ENCODE peak calls at places on chromosomes 5 and 9, in seven cellular contexts. One of them, this sample, is unnamed.

GRCh38 chr9:86047361-86047760 is 52.0 kb downstream of the GOLM1 start:
- DNase-seq in astrocyte of the spinal cord: no peak
- DNase-seq in heart right ventricle: no peak
- DNase-seq in DMS153: no peak
- DNase-seq in activated naive CD4-positive, alpha-beta T cell treated with anti-CD3 and anti-CD28 coated beads for 36 hours: no peak
- DNase-seq in cardiac muscle cell: no peak
- DNase-seq in mucosa of gallbladder: no peak
- DNase-seq in this sample: no peak

GRCh38 chr5:14326035-14326909 is 183.1 kb downstream of the TRIO start:
- DNase-seq in astrocyte of the spinal cord: no peak
- DNase-seq in heart right ventricle: no peak
- DNase-seq in DMS153: no peak
- DNase-seq in activated naive CD4-positive, alpha-beta T cell treated with anti-CD3 and anti-CD28 coated beads for 36 hours: no peak
- DNase-seq in cardiac muscle cell: peak
- DNase-seq in mucosa of gallbladder: no peak
- DNase-seq in this sample: peak

GRCh38 chr9:129323999-129324553 is 146.0 kb upstream of the IER5L start:
- DNase-seq in astrocyte of the spinal cord: no peak
- DNase-seq in heart right ventricle: no peak
- DNase-seq in DMS153: no peak
- DNase-seq in activated naive CD4-positive, alpha-beta T cell treated with anti-CD3 and anti-CD28 coated beads for 36 hours: peak
- DNase-seq in cardiac muscle cell: no peak
- DNase-seq in mucosa of gallbladder: no peak
- DNase-seq in this sample: no peak

GRCh38 chr5:79535477-79536192 is 21.7 kb upstream of the HOMER1 start:
- DNase-seq in astrocyte of the spinal cord: no peak
- DNase-seq in heart right ventricle: no peak
- DNase-seq in DMS153: no peak
- DNase-seq in activated naive CD4-positive, alpha-beta T cell treated with anti-CD3 and anti-CD28 coated beads for 36 hours: no peak
- DNase-seq in cardiac muscle cell: no peak
- DNase-seq in mucosa of gallbladder: no peak
- DNase-seq in this sample: no peak

GRCh38 chr5:180135967-180136641 is 64.5 kb upstream of the RNF130 start:
- DNase-seq in astrocyte of the spinal cord: no peak
- DNase-seq in heart right ventricle: no peak
- DNase-seq in DMS153: no peak
- DNase-seq in activated naive CD4-positive, alpha-beta T cell treated with anti-CD3 and anti-CD28 coated beads for 36 hours: no peak
- DNase-seq in cardiac muscle cell: no peak
- DNase-seq in mucosa of gallbladder: no peak
- DNase-seq in this sample: no peak

GRCh38 chr5:65961644-65962043 is 35.3 kb downstream of the ERBIN start:
- DNase-seq in astrocyte of the spinal cord: peak
- DNase-seq in heart right ventricle: no peak
- DNase-seq in DMS153: no peak
- DNase-seq in activated naive CD4-positive, alpha-beta T cell treated with anti-CD3 and anti-CD28 coated beads for 36 hours: peak
- DNase-seq in cardiac muscle cell: no peak
- DNase-seq in mucosa of gallbladder: no peak
- DNase-seq in this sample: peak

GRCh38 chr9:116939605-116940004 is 252.5 kb downstream of the TRIM32 start:
- DNase-seq in astrocyte of the spinal cord: peak
- DNase-seq in heart right ventricle: no peak
- DNase-seq in DMS153: no peak
- DNase-seq in activated naive CD4-positive, alpha-beta T cell treated with anti-CD3 and anti-CD28 coated beads for 36 hours: no peak
- DNase-seq in cardiac muscle cell: no peak
- DNase-seq in mucosa of gallbladder: no peak
- DNase-seq in this sample: no peak

GRCh38 chr9:115520626-115521025 is 402.7 kb upstream of the TNC start:
- DNase-seq in astrocyte of the spinal cord: peak
- DNase-seq in heart right ventricle: no peak
- DNase-seq in DMS153: no peak
- DNase-seq in activated naive CD4-positive, alpha-beta T cell treated with anti-CD3 and anti-CD28 coated beads for 36 hours: no peak
- DNase-seq in cardiac muscle cell: no peak
- DNase-seq in mucosa of gallbladder: no peak
- DNase-seq in this sample: no peak

GRCh38 chr5:134845335-134845851 is 375 bp upstream of the C5orf24 start:
- DNase-seq in astrocyte of the spinal cord: no peak
- DNase-seq in heart right ventricle: peak
- DNase-seq in DMS153: no peak
- DNase-seq in activated naive CD4-positive, alpha-beta T cell treated with anti-CD3 and anti-CD28 coated beads for 36 hours: no peak
- DNase-seq in cardiac muscle cell: no peak
- DNase-seq in mucosa of gallbladder: no peak
- DNase-seq in this sample: peak

GRCh38 chr5:130061746-130062145 is 157.5 kb downstream of the CHSY3 start:
- DNase-seq in astrocyte of the spinal cord: no peak
- DNase-seq in heart right ventricle: no peak
- DNase-seq in DMS153: no peak
- DNase-seq in activated naive CD4-positive, alpha-beta T cell treated with anti-CD3 and anti-CD28 coated beads for 36 hours: no peak
- DNase-seq in cardiac muscle cell: no peak
- DNase-seq in mucosa of gallbladder: no peak
- DNase-seq in this sample: no peak

GRCh38 chr5:65113766-65114165 is 345.0 kb downstream of the CWC27 start:
- DNase-seq in astrocyte of the spinal cord: no peak
- DNase-seq in heart right ventricle: no peak
- DNase-seq in DMS153: no peak
- DNase-seq in activated naive CD4-positive, alpha-beta T cell treated with anti-CD3 and anti-CD28 coated beads for 36 hours: no peak
- DNase-seq in cardiac muscle cell: no peak
- DNase-seq in mucosa of gallbladder: no peak
- DNase-seq in this sample: no peak

GRCh38 chr9:130120832-130121231 is 51.4 kb upstream of the NCS1 start:
- DNase-seq in astrocyte of the spinal cord: no peak
- DNase-seq in heart right ventricle: no peak
- DNase-seq in DMS153: no peak
- DNase-seq in activated naive CD4-positive, alpha-beta T cell treated with anti-CD3 and anti-CD28 coated beads for 36 hours: no peak
- DNase-seq in cardiac muscle cell: no peak
- DNase-seq in mucosa of gallbladder: no peak
- DNase-seq in this sample: no peak

GRCh38 chr5:168291281-168291960 is at the start of gene WWC1:
- DNase-seq in astrocyte of the spinal cord: no peak
- DNase-seq in heart right ventricle: no peak
- DNase-seq in DMS153: peak
- DNase-seq in activated naive CD4-positive, alpha-beta T cell treated with anti-CD3 and anti-CD28 coated beads for 36 hours: peak
- DNase-seq in cardiac muscle cell: peak
- DNase-seq in mucosa of gallbladder: peak
- DNase-seq in this sample: peak

GRCh38 chr5:35098214-35098613 is 50.5 kb upstream of the AGXT2 start:
- DNase-seq in astrocyte of the spinal cord: no peak
- DNase-seq in heart right ventricle: no peak
- DNase-seq in DMS153: no peak
- DNase-seq in activated naive CD4-positive, alpha-beta T cell treated with anti-CD3 and anti-CD28 coated beads for 36 hours: no peak
- DNase-seq in cardiac muscle cell: no peak
- DNase-seq in mucosa of gallbladder: no peak
- DNase-seq in this sample: no peak

GRCh38 chr5:106543330-106543729 is 1127.4 kb downstream of the EFNA5 start:
- DNase-seq in astrocyte of the spinal cord: no peak
- DNase-seq in heart right ventricle: no peak
- DNase-seq in DMS153: no peak
- DNase-seq in activated naive CD4-positive, alpha-beta T cell treated with anti-CD3 and anti-CD28 coated beads for 36 hours: no peak
- DNase-seq in cardiac muscle cell: no peak
- DNase-seq in mucosa of gallbladder: no peak
- DNase-seq in this sample: no peak

GRCh38 chr5:169089343-169089742 is 211.6 kb downstream of the SLIT3 start:
- DNase-seq in astrocyte of the spinal cord: no peak
- DNase-seq in heart right ventricle: no peak
- DNase-seq in DMS153: no peak
- DNase-seq in activated naive CD4-positive, alpha-beta T cell treated with anti-CD3 and anti-CD28 coated beads for 36 hours: no peak
- DNase-seq in cardiac muscle cell: no peak
- DNase-seq in mucosa of gallbladder: no peak
- DNase-seq in this sample: no peak

GRCh38 chr5:91875133-91875779 is 492.1 kb upstream of the ARRDC3 start:
- DNase-seq in astrocyte of the spinal cord: peak
- DNase-seq in heart right ventricle: no peak
- DNase-seq in DMS153: no peak
- DNase-seq in activated naive CD4-positive, alpha-beta T cell treated with anti-CD3 and anti-CD28 coated beads for 36 hours: no peak
- DNase-seq in cardiac muscle cell: no peak
- DNase-seq in mucosa of gallbladder: no peak
- DNase-seq in this sample: no peak

GRCh38 chr9:111952559-111952958 is 55.9 kb downstream of the UGCG start:
- DNase-seq in astrocyte of the spinal cord: peak
- DNase-seq in heart right ventricle: no peak
- DNase-seq in DMS153: no peak
- DNase-seq in activated naive CD4-positive, alpha-beta T cell treated with anti-CD3 and anti-CD28 coated beads for 36 hours: no peak
- DNase-seq in cardiac muscle cell: no peak
- DNase-seq in mucosa of gallbladder: no peak
- DNase-seq in this sample: peak

GRCh38 chr9:127112683-127113539 is 9.5 kb downstream of the ANGPTL2 start:
- DNase-seq in astrocyte of the spinal cord: no peak
- DNase-seq in heart right ventricle: no peak
- DNase-seq in DMS153: no peak
- DNase-seq in activated naive CD4-positive, alpha-beta T cell treated with anti-CD3 and anti-CD28 coated beads for 36 hours: no peak
- DNase-seq in cardiac muscle cell: no peak
- DNase-seq in mucosa of gallbladder: no peak
- DNase-seq in this sample: peak

GRCh38 chr5:445591-445990 is 2.6 kb downstream of the EXOC3 start:
- DNase-seq in astrocyte of the spinal cord: no peak
- DNase-seq in heart right ventricle: no peak
- DNase-seq in DMS153: no peak
- DNase-seq in activated naive CD4-positive, alpha-beta T cell treated with anti-CD3 and anti-CD28 coated beads for 36 hours: no peak
- DNase-seq in cardiac muscle cell: no peak
- DNase-seq in mucosa of gallbladder: no peak
- DNase-seq in this sample: no peak

GRCh38 chr5:22852807-22853670 is at the start of gene CDH12:
- DNase-seq in astrocyte of the spinal cord: peak
- DNase-seq in heart right ventricle: no peak
- DNase-seq in DMS153: peak
- DNase-seq in activated naive CD4-positive, alpha-beta T cell treated with anti-CD3 and anti-CD28 coated beads for 36 hours: peak
- DNase-seq in cardiac muscle cell: peak
- DNase-seq in mucosa of gallbladder: no peak
- DNase-seq in this sample: no peak

GRCh38 chr9:71955300-71955915 is 44.0 kb downstream of the C9orf85 start:
- DNase-seq in astrocyte of the spinal cord: no peak
- DNase-seq in heart right ventricle: no peak
- DNase-seq in DMS153: no peak
- DNase-seq in activated naive CD4-positive, alpha-beta T cell treated with anti-CD3 and anti-CD28 coated beads for 36 hours: no peak
- DNase-seq in cardiac muscle cell: no peak
- DNase-seq in mucosa of gallbladder: no peak
- DNase-seq in this sample: no peak

GRCh38 chr5:11985993-11986392 is 81.7 kb upstream of the CTNND2 start:
- DNase-seq in astrocyte of the spinal cord: no peak
- DNase-seq in heart right ventricle: no peak
- DNase-seq in DMS153: no peak
- DNase-seq in activated naive CD4-positive, alpha-beta T cell treated with anti-CD3 and anti-CD28 coated beads for 36 hours: no peak
- DNase-seq in cardiac muscle cell: no peak
- DNase-seq in mucosa of gallbladder: no peak
- DNase-seq in this sample: no peak

GRCh38 chr9:81032030-81032572 is 657.2 kb downstream of the TLE1 start:
- DNase-seq in astrocyte of the spinal cord: peak
- DNase-seq in heart right ventricle: peak
- DNase-seq in DMS153: no peak
- DNase-seq in activated naive CD4-positive, alpha-beta T cell treated with anti-CD3 and anti-CD28 coated beads for 36 hours: no peak
- DNase-seq in cardiac muscle cell: no peak
- DNase-seq in mucosa of gallbladder: no peak
- DNase-seq in this sample: no peak

GRCh38 chr5:176812269-176813259 is 2.2 kb downstream of the UNC5A start:
- DNase-seq in astrocyte of the spinal cord: no peak
- DNase-seq in heart right ventricle: no peak
- DNase-seq in DMS153: no peak
- DNase-seq in activated naive CD4-positive, alpha-beta T cell treated with anti-CD3 and anti-CD28 coated beads for 36 hours: peak
- DNase-seq in cardiac muscle cell: peak
- DNase-seq in mucosa of gallbladder: no peak
- DNase-seq in this sample: peak

GRCh38 chr5:131423056-131423455 is 159.2 kb downstream of the CDC42SE2 start:
- DNase-seq in astrocyte of the spinal cord: peak
- DNase-seq in heart right ventricle: no peak
- DNase-seq in DMS153: no peak
- DNase-seq in activated naive CD4-positive, alpha-beta T cell treated with anti-CD3 and anti-CD28 coated beads for 36 hours: no peak
- DNase-seq in cardiac muscle cell: peak
- DNase-seq in mucosa of gallbladder: no peak
- DNase-seq in this sample: peak

GRCh38 chr5:50406874-50407273 is 34.2 kb downstream of the EMB start:
- DNase-seq in astrocyte of the spinal cord: no peak
- DNase-seq in heart right ventricle: no peak
- DNase-seq in DMS153: peak
- DNase-seq in activated naive CD4-positive, alpha-beta T cell treated with anti-CD3 and anti-CD28 coated beads for 36 hours: no peak
- DNase-seq in cardiac muscle cell: no peak
- DNase-seq in mucosa of gallbladder: no peak
- DNase-seq in this sample: no peak

GRCh38 chr9:76026796-76027195 is 136.3 kb downstream of the PCSK5 start:
- DNase-seq in astrocyte of the spinal cord: no peak
- DNase-seq in heart right ventricle: no peak
- DNase-seq in DMS153: no peak
- DNase-seq in activated naive CD4-positive, alpha-beta T cell treated with anti-CD3 and anti-CD28 coated beads for 36 hours: no peak
- DNase-seq in cardiac muscle cell: no peak
- DNase-seq in mucosa of gallbladder: no peak
- DNase-seq in this sample: no peak

GRCh38 chr5:6158974-6159863 is 219.1 kb downstream of the MED10 start:
- DNase-seq in astrocyte of the spinal cord: peak
- DNase-seq in heart right ventricle: no peak
- DNase-seq in DMS153: peak
- DNase-seq in activated naive CD4-positive, alpha-beta T cell treated with anti-CD3 and anti-CD28 coated beads for 36 hours: no peak
- DNase-seq in cardiac muscle cell: no peak
- DNase-seq in mucosa of gallbladder: no peak
- DNase-seq in this sample: no peak

GRCh38 chr5:54632131-54632551 is 114.6 kb downstream of the SNX18 start:
- DNase-seq in astrocyte of the spinal cord: no peak
- DNase-seq in heart right ventricle: no peak
- DNase-seq in DMS153: no peak
- DNase-seq in activated naive CD4-positive, alpha-beta T cell treated with anti-CD3 and anti-CD28 coated beads for 36 hours: no peak
- DNase-seq in cardiac muscle cell: no peak
- DNase-seq in mucosa of gallbladder: peak
- DNase-seq in this sample: no peak

GRCh38 chr5:178483620-178484019 is 106.6 kb downstream of the COL23A1 start:
- DNase-seq in astrocyte of the spinal cord: no peak
- DNase-seq in heart right ventricle: peak
- DNase-seq in DMS153: no peak
- DNase-seq in activated naive CD4-positive, alpha-beta T cell treated with anti-CD3 and anti-CD28 coated beads for 36 hours: peak
- DNase-seq in cardiac muscle cell: no peak
- DNase-seq in mucosa of gallbladder: peak
- DNase-seq in this sample: no peak

GRCh38 chr5:92904021-92904420 is 677.0 kb downstream of the NR2F1-AS1 start:
- DNase-seq in astrocyte of the spinal cord: no peak
- DNase-seq in heart right ventricle: no peak
- DNase-seq in DMS153: no peak
- DNase-seq in activated naive CD4-positive, alpha-beta T cell treated with anti-CD3 and anti-CD28 coated beads for 36 hours: no peak
- DNase-seq in cardiac muscle cell: no peak
- DNase-seq in mucosa of gallbladder: no peak
- DNase-seq in this sample: no peak

GRCh38 chr5:127619908-127620479 is 28.9 kb upstream of the CTXN3 start:
- DNase-seq in astrocyte of the spinal cord: no peak
- DNase-seq in heart right ventricle: no peak
- DNase-seq in DMS153: no peak
- DNase-seq in activated naive CD4-positive, alpha-beta T cell treated with anti-CD3 and anti-CD28 coated beads for 36 hours: no peak
- DNase-seq in cardiac muscle cell: no peak
- DNase-seq in mucosa of gallbladder: no peak
- DNase-seq in this sample: no peak

GRCh38 chr9:68763104-68763503 is 58.1 kb downstream of the PIP5K1B start:
- DNase-seq in astrocyte of the spinal cord: no peak
- DNase-seq in heart right ventricle: no peak
- DNase-seq in DMS153: no peak
- DNase-seq in activated naive CD4-positive, alpha-beta T cell treated with anti-CD3 and anti-CD28 coated beads for 36 hours: no peak
- DNase-seq in cardiac muscle cell: no peak
- DNase-seq in mucosa of gallbladder: no peak
- DNase-seq in this sample: no peak

GRCh38 chr9:72460342-72461312 is 60.8 kb upstream of the TMC1 start:
- DNase-seq in astrocyte of the spinal cord: no peak
- DNase-seq in heart right ventricle: no peak
- DNase-seq in DMS153: no peak
- DNase-seq in activated naive CD4-positive, alpha-beta T cell treated with anti-CD3 and anti-CD28 coated beads for 36 hours: no peak
- DNase-seq in cardiac muscle cell: no peak
- DNase-seq in mucosa of gallbladder: no peak
- DNase-seq in this sample: no peak

GRCh38 chr9:136859821-136860269 is 6.3 kb downstream of the EDF1 start:
- DNase-seq in astrocyte of the spinal cord: no peak
- DNase-seq in heart right ventricle: no peak
- DNase-seq in DMS153: no peak
- DNase-seq in activated naive CD4-positive, alpha-beta T cell treated with anti-CD3 and anti-CD28 coated beads for 36 hours: no peak
- DNase-seq in cardiac muscle cell: no peak
- DNase-seq in mucosa of gallbladder: no peak
- DNase-seq in this sample: no peak

This sample was measured in dermis blood vessel endothelial cell.